ENCODE peak calls at places on chromosomes 16 and 17, in seven cellular contexts. E is endothelial cell; A is WTC11; X is type B pancreatic cell; K is substantia nigra; U is tibial artery; T is activated T-cell treated with anti-CD3 and anti-CD28 coated beads, Interleukin-2, amount 50 U/mL, for 1 hour. R is an unnamed sample.

GRCh38 chr17:56793947-56794346 is 39.8 kb downstream of the C17orf67 start:
- DNase-seq in E (no peak), A (no peak), X (no peak), K (no peak), U (no peak), T (no peak), R (no peak)

GRCh38 chr17:45160505-45161287 is 979 bp upstream of the HEXIM2 start:
- DNase-seq in E (peak), A (peak), X (peak), K (peak), U (no peak), T (peak), R (no peak)

GRCh38 chr17:72661093-72661944 is 431.2 kb downstream of the SLC39A11 start:
- DNase-seq in E (no peak), A (no peak), X (no peak), K (no peak), U (no peak), T (no peak), R (no peak)

GRCh38 chr17:38577244-38577643 is 28.5 kb downstream of the SRCIN1 start:
- DNase-seq in E (no peak), A (no peak), X (no peak), K (no peak), U (no peak), T (no peak), R (no peak)

GRCh38 chr16:75073551-75074414 is 42.8 kb downstream of the LDHD start:
- DNase-seq in E (no peak), A (no peak), X (no peak), K (no peak), U (no peak), T (no peak), R (no peak)

GRCh38 chr16:85173981-85174751 is 61.9 kb upstream of the CIBAR2 start:
- DNase-seq in E (no peak), A (no peak), X (no peak), K (no peak), U (no peak), T (no peak), R (no peak)

GRCh38 chr17:7208027-7208571 is 11.5 kb downstream of the DLG4 start:
- DNase-seq in E (no peak), A (peak), X (no peak), K (no peak), U (no peak), T (no peak), R (no peak)

GRCh38 chr17:80219013-80219776 is 938 bp downstream of the SGSH start:
- DNase-seq in E (peak), A (no peak), X (no peak), K (no peak), U (peak), T (peak), R (peak)

GRCh38 chr16:68369697-68370096 is 58.9 kb downstream of the PRMT7 start:
- DNase-seq in E (no peak), A (no peak), X (no peak), K (no peak), U (no peak), T (peak), R (peak)

GRCh38 chr16:1747934-1748333 is 23.4 kb downstream of the NME3 start:
- DNase-seq in E (no peak), A (no peak), X (no peak), K (no peak), U (no peak), T (no peak), R (no peak)

GRCh38 chr16:72877374-72878028 is 170.4 kb downstream of the ZFHX3 start:
- DNase-seq in E (no peak), A (no peak), X (no peak), K (no peak), U (no peak), T (no peak), R (no peak)

GRCh38 chr17:42679001-42679491 is 2.3 kb upstream of the PLEKHH3 start:
- DNase-seq in E (no peak), A (no peak), X (no peak), K (no peak), U (peak), T (peak), R (peak)

GRCh38 chr16:74449470-74449869 is 28.2 kb upstream of the CLEC18B start:
- DNase-seq in E (no peak), A (no peak), X (no peak), K (no peak), U (peak), T (no peak), R (no peak)

GRCh38 chr16:86928517-86929148 is 350.3 kb downstream of the FOXL1 start:
- DNase-seq in E (no peak), A (no peak), X (no peak), K (no peak), U (no peak), T (no peak), R (no peak)

GRCh38 chr17:42200702-42201101 is 6.4 kb upstream of the GHDC start:
- DNase-seq in E (no peak), A (no peak), X (no peak), K (no peak), U (no peak), T (no peak), R (no peak)

GRCh38 chr17:79570653-79571052 is 40.2 kb downstream of the RBFOX3 start:
- DNase-seq in E (no peak), A (no peak), X (no peak), K (no peak), U (no peak), T (no peak), R (no peak)

GRCh38 chr16:89058812-89059211 is 34.8 kb upstream of the ACSF3 start:
- DNase-seq in E (no peak), A (no peak), X (no peak), K (no peak), U (no peak), T (no peak), R (no peak)

GRCh38 chr16:26614102-26614864 is 452.4 kb upstream of the C16orf82 start:
- DNase-seq in E (peak), A (no peak), X (no peak), K (no peak), U (no peak), T (no peak), R (peak)

GRCh38 chr17:36064142-36064541 is at the start of gene CCL18:
- DNase-seq in E (no peak), A (no peak), X (no peak), K (no peak), U (no peak), T (no peak), R (no peak)

GRCh38 chr17:14621826-14622621 is 321.1 kb downstream of the HS3ST3B1 start:
- DNase-seq in E (no peak), A (no peak), X (no peak), K (no peak), U (no peak), T (no peak), R (no peak)

GRCh38 chr17:55116440-55116914 is 147.9 kb downstream of the STXBP4 start:
- DNase-seq in E (no peak), A (no peak), X (no peak), K (no peak), U (no peak), T (no peak), R (no peak)

GRCh38 chr17:77745702-77746101 is 212.8 kb upstream of the TNRC6C start:
- DNase-seq in E (no peak), A (no peak), X (no peak), K (no peak), U (no peak), T (no peak), R (no peak)

GRCh38 chr17:80221401-80221800 is 1.2 kb downstream of the SLC26A11 start:
- DNase-seq in E (no peak), A (no peak), X (no peak), K (no peak), U (no peak), T (no peak), R (no peak)

GRCh38 chr17:14845562-14846335 is 419.4 kb downstream of the PMP22 start:
- DNase-seq in E (no peak), A (no peak), X (no peak), K (no peak), U (no peak), T (no peak), R (no peak)

GRCh38 chr16:66315210-66315825 is 51.2 kb upstream of the CDH5 start:
- DNase-seq in E (peak), A (peak), X (no peak), K (peak), U (peak), T (peak), R (peak)

GRCh38 chr17:2400474-2400866 is 390 bp downstream of the MNT start:
- DNase-seq in E (peak), A (peak), X (no peak), K (peak), U (no peak), T (peak), R (peak)

GRCh38 chr17:47733047-47733413 is at the start of gene TBX21:
- DNase-seq in E (peak), A (peak), X (no peak), K (no peak), U (peak), T (peak), R (peak)